ENCODE peak calls at places on chromosomes 7 and 10, in four cellular contexts. P is neural progenitor cell, G is GM23248, V is SK-N-SH. Y is an unnamed sample.

GRCh38 chr10:63414481-63415260 is 51.1 kb downstream of the JMJD1C start:
- DNase-seq in P (no peak), G (peak), V (no peak), Y (peak)

GRCh38 chr10:5632430-5632829 is 34.0 kb downstream of the ASB13 start:
- DNase-seq in P (no peak), G (peak), V (no peak), Y (peak)

GRCh38 chr10:80459047-80459865 is 5.1 kb downstream of the TSPAN14 start:
- DNase-seq in P (peak), G (peak), V (peak), Y (no peak)

GRCh38 chr10:28991738-28992270 is 297.1 kb upstream of the LYZL1 start:
- DNase-seq in P (peak), G (peak), V (peak), Y (peak)

GRCh38 chr7:84339306-84339705 is 144.7 kb upstream of the SEMA3A start:
- DNase-seq in P (no peak), G (no peak), V (no peak), Y (no peak)

GRCh38 chr7:90298145-90299038 is 22.7 kb downstream of the FAM237B start:
- DNase-seq in P (peak), G (peak), V (peak), Y (peak)

GRCh38 chr7:152383341-152384234 is 52.2 kb downstream of the KMT2C start:
- DNase-seq in P (no peak), G (peak), V (no peak), Y (no peak)

GRCh38 chr10:132519382-132520146 is 18.0 kb upstream of the INPP5A start:
- DNase-seq in P (no peak), G (no peak), V (no peak), Y (no peak)

GRCh38 chr7:127821146-127821545 is 169.2 kb downstream of the SND1 start:
- DNase-seq in P (no peak), G (no peak), V (no peak), Y (no peak)

GRCh38 chr7:122064971-122065370 is 79.1 kb downstream of the AASS start:
- DNase-seq in P (no peak), G (no peak), V (no peak), Y (no peak)

GRCh38 chr10:106577266-106577665 is 587.2 kb downstream of the SORCS1 start:
- DNase-seq in P (peak), G (no peak), V (no peak), Y (peak)

GRCh38 chr10:33273295-33274002 is 61.0 kb downstream of the NRP1 start:
- DNase-seq in P (peak), G (peak), V (peak), Y (peak)

GRCh38 chr10:13959443-13960359 is 371.0 kb downstream of the FRMD4A start:
- DNase-seq in P (no peak), G (no peak), V (no peak), Y (no peak)

GRCh38 chr7:151368136-151368571 is 26.5 kb downstream of the NUB1 start:
- DNase-seq in P (peak), G (peak), V (peak), Y (peak)

GRCh38 chr10:86261933-86262665 is 104.5 kb downstream of the GRID1 start:
- DNase-seq in P (peak), G (peak), V (no peak), Y (peak)

GRCh38 chr7:35241431-35241830 is 12.5 kb downstream of the TBX20 start:
- DNase-seq in P (no peak), G (no peak), V (no peak), Y (no peak)

GRCh38 chr7:2019693-2020511 is 212.8 kb downstream of the MAD1L1 start:
- DNase-seq in P (no peak), G (peak), V (peak), Y (no peak)

GRCh38 chr10:13189946-13190345 is 28.6 kb downstream of the MCM10 start:
- DNase-seq in P (no peak), G (peak), V (no peak), Y (no peak)

GRCh38 chr7:2480071-2480410 is 3.8 kb upstream of the GRIFIN start:
- DNase-seq in P (no peak), G (no peak), V (no peak), Y (no peak)

DNA sequence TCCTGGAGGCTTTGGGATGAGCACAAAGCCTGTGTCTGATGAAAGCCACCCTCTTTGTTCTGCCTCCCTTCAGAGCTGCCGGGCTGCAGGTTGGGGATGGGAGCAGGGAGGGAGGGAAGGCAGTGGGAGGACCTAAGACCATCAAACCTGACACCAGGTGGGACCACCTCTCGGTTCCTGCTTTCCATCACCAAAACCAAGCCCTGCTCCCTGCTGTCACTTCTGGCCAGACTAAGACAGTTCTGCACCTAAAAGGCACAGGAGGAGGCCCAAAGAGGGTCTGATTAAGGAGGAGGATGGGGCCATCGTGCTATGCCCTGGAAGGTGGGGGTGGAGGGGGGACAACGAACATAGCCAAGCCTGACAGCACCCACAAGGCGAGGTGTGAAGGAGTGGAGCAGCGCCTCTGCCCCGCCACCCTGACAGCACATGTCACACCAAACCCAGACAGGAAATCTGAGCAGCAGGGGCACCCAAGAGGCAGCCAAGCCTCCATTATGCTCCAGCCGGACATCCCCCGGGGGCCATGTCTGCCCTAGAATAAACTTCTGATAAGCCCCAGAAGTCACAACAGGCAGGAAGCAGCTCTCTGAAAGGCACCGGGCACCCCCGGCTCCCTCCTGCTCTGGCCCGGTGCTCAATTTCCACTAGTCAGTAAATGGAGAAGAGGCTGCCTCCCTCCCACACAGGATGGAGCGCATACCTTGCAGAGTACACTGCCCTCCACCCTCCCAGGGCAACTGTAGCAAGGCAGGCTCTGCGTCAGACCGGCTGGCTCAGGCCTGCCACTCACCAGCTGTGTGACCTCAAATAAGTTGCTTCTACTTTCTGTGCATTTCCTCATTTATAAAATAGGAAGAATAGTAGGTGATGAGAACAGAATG is 48.9 kb downstream of the DLG5 start:
- DNase-seq in P (peak), G (peak), V (peak), Y (no peak)
- TF ChIP-seq EZH2phosphoT487 in P (no peak), G (no peak), V (no peak), Y (no peak)

GRCh38 chr10:37975407-37975991 is 948 bp downstream of the ZNF25 start:
- DNase-seq in P (no peak), G (peak), V (peak), Y (peak)
- H3K9ac ChIP-seq in P (no peak), G (peak), V (peak), Y (peak)

GRCh38 chr10:69620625-69621024 is 9.4 kb upstream of the FAM241B start:
- DNase-seq in P (no peak), G (no peak), V (no peak), Y (no peak)
- TF ChIP-seq EZH2phosphoT487 in P (no peak), G (no peak), V (no peak), Y (no peak)

GRCh38 chr10:3720228-3721019 is 64.6 kb downstream of the KLF6 start:
- DNase-seq in P (no peak), G (peak), V (no peak), Y (no peak)
- H3K9ac ChIP-seq in P (no peak), G (peak), V (no peak), Y (no peak)

DNA sequence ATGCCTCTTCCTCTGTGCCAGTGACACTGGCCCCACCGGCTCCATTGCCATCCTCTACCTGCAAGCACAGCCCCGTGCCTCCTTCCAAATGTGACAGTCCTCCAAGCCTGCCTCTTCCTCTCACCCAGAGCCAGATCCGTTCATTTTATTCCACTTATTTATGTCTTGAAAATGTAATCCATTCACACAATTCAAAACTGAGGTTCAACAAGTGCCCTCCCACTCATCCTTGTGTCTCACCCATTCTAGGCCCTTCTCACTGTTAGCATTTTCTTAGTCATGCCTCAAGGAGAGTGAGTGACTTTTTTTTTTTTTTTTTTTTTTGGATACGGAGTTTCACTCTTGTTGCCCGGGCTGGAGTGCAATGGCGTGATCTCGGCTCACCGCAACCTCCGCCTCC is 41.7 kb downstream of the FKBP6 start:
- DNase-seq in P (no peak), G (no peak), V (no peak), Y (no peak)
- TF ChIP-seq EZH2phosphoT487 in P (no peak), G (no peak), V (no peak), Y (no peak)

GRCh38 chr7:98797150-98797549 is 72.7 kb downstream of the TMEM130 start:
- DNase-seq in P (no peak), G (no peak), V (no peak), Y (peak)
- H3K9ac ChIP-seq in P (no peak), G (no peak), V (no peak), Y (no peak)

GRCh38 chr10:15370212-15370740 is 813 bp downstream of the FAM171A1 start:
- DNase-seq in P (peak), G (peak), V (peak), Y (no peak)

GRCh38 chr10:15373199-15373598 is 2.1 kb upstream of the FAM171A1 start:
- DNase-seq in P (no peak), G (no peak), V (no peak), Y (no peak)

GRCh38 chr10:15368456-15368855 is 2.6 kb downstream of the FAM171A1 start:
- DNase-seq in P (no peak), G (no peak), V (no peak), Y (no peak)

GRCh38 chr10:15369642-15370211 is 1.4 kb downstream of the FAM171A1 start:
- DNase-seq in P (peak), G (peak), V (peak), Y (no peak)

DNA sequence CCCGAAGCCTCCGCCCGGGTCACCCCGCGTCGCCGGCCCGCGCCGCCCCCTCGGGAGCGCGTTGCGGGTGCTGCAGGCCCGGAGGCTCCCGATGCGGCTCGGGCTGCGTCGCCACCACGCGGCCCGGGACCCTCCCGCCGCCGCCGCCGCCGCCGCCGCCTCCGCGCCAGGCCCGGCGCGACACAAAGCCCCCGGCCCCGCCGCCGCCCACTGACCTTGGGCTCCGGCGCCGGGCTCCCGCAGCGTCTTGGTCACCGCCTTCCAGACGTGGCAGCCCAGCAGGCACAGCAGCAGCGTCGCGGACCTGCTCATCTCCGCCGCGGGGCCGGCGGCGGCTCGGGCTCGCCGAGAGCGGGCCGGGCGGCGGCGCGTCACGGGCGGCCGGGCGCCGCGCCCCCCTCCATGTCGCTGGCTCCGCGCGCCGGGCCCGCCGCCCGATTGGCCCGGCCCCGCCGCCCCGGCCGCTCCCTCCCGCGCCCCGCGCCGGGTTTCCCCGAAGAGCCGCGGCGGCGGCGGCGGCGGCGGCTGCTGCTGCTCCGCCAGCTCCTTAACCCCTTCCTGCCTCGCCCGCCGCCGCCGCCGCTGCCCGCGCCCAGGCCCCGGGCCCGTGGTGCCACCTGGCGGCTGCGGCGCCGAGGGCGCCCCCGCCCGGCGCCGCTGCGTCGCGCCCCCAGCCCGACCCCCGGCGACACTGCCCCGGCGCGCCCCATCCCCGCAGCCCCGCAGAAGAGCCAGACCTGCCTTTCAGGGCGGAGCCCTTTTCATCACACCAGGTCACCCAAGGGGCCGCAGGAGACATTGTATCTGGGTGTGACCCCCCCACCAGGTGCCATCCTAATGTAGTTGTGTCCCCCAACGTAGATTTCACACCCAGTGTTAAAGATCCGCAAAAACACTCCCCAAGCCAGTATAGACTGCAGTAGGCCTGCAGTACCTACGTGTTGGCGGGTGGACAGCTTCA is at the start of gene FAM171A1:
- DNase-seq in P (peak), G (peak), V (peak), Y (peak)
- TF ChIP-seq EZH2phosphoT487 in P (no peak), G (no peak), V (no peak), Y (no peak)

DNA sequence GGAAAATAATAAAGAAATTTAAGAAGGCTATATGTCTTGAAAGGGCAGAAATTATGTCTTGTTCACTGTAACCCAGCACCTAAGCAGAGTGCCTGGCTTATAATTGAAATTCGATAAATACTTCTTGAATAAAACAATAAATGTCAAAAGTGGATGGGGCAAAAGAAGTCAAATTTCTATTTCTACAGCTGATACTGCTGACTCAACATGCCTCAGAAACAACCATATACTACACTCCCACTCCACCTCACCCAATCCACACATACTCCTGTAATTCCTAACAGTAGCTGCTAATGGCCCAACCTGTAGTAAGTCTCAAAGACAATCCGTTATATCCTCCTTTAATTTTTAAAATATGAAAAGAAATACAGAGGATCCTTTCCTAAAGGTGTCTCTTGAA is 48.1 kb upstream of the LRRN3 start:
- DNase-seq in P (no peak), G (no peak), V (no peak), Y (no peak)
- H3K9ac ChIP-seq in P (no peak), G (no peak), V (no peak), Y (no peak)

DNA sequence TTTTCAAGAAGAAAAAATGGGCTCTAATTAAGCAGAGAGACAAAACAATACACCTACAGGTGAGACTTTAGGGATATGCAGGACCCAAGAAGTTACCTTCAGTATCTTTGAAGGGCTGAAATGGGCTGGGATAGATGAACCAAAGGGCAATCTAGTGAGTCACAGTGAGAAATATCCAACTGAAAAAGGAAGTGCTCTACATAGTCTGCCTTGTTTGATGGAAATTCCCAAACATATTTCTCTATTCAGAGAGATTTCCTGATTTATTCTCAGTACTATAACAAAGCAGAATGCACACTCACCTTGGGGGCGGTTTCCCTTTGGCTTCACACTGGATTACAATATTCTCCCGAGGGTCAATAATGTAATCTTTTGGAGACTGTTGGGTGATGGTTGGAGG is 104.1 kb upstream of the LAMB4 start:
- DNase-seq in P (no peak), G (peak), V (no peak), Y (no peak)
- TF ChIP-seq EZH2phosphoT487 in P (no peak), G (no peak), V (no peak), Y (no peak)